ENCODE peak calls at places on chromosomes 5 and 9, in ten cellular contexts. G is brain microvascular endothelial cell, Z is heart right ventricle, U is AG04450, P is Calu3, X is fibroblast of pulmonary artery, I is cardiac fibroblast, V is nephron progenitor cell, M is activated B cell treated with CpG ODN at 0.5 μM for 24 hours, J is sigmoid colon. B is an unnamed sample.

GRCh38 chr9:137724114-137724445 is 105.3 kb downstream of the EHMT1 start:
- DNase-seq in X (peak), M (no peak), P (no peak), U (no peak), V (no peak), I (peak), G (peak), Z (no peak), J (no peak), B (no peak)

GRCh38 chr5:128213340-128213739 is 129.8 kb downstream of the SLC12A2 start:
- DNase-seq in Z (peak), X (peak), J (no peak), U (no peak), V (peak), I (peak), P (peak), M (no peak), G (peak), B (no peak)

GRCh38 chr5:127002390-127002789 is 28.0 kb downstream of the MARCHF3 start:
- DNase-seq in P (peak), J (no peak), X (peak), I (peak), V (no peak), Z (no peak), G (peak), U (no peak), M (no peak), B (no peak)

GRCh38 chr5:173745123-173745522 is 128.7 kb upstream of the BOD1 start:
- DNase-seq in G (no peak), J (no peak), X (no peak), U (no peak), P (no peak), M (peak), V (no peak), Z (no peak), I (no peak), B (no peak)

GRCh38 chr5:8825161-8825757 is 720.6 kb downstream of the SEMA5A start:
- DNase-seq in G (peak), M (no peak), P (no peak), J (no peak), U (no peak), I (peak), V (no peak), X (no peak), Z (no peak), B (no peak)

GRCh38 chr9:111118256-111118950 is 80.1 kb upstream of the LPAR1 start:
- DNase-seq in X (no peak), G (peak), J (no peak), P (no peak), Z (no peak), M (no peak), V (no peak), U (peak), I (no peak), B (no peak)

GRCh38 chr5:133865113-133865512 is 103.3 kb downstream of the C5orf15 start:
- DNase-seq in X (no peak), U (no peak), V (no peak), P (no peak), J (peak), Z (no peak), I (no peak), M (no peak), G (no peak), B (no peak)

GRCh38 chr5:73218552-73219171 is 45.7 kb downstream of the TMEM174 start:
- DNase-seq in I (peak), Z (no peak), P (peak), J (no peak), M (no peak), X (peak), V (no peak), U (peak), G (peak), B (no peak)

GRCh38 chr9:17018540-17019196 is 116.2 kb upstream of the CNTLN start:
- DNase-seq in Z (no peak), J (no peak), G (no peak), P (no peak), U (no peak), V (no peak), I (no peak), X (no peak), M (no peak), B (no peak)

DNA sequence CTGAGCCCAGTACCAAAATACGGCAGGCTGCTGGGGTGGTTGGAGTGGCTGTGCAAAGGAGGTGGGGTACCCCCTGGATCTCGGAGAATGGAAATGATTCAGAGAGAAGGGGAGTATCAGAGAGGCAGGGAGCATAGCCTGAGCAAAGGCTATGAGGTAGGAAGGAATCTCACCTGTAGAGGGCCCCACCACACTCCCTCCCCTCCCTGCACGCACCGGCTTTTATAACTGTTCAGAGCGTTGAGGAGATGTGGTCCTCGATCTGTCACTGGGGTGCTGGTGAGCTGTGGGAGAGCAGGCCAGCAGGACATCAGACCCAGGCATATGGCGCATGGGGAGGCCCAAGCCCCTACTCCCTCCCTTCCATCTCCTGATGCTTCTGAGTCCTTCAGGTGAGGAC is 13.2 kb downstream of the PHF19 start:
- DNase-seq in J (no peak), X (no peak), V (no peak), U (no peak), I (no peak), P (no peak), Z (no peak), G (no peak), M (no peak), B (no peak)
- TF ChIP-seq CTCF in J (no peak), X (no peak), V (no peak), U (no peak), I (no peak), P (no peak), Z (no peak), G (no peak), M (no peak), B (peak)

DNA sequence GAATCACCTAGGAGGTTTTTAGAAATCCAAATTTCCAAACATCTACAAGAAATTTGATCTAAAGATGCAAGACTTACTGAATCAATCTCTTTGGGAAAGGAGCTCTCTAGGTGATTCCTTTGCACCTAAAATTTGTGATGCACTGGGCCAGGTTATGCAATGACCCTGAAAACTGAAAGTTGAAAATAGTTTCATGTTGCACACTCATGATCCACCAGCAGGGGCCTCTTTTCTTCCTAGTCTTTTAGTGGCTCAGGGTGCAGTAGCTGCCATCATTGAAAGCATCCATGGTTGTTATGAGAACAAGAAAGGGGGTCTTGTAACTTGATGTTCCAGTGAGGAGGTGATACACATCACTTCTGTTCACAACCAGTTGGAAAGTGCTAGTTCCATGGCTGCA is 486.8 kb downstream of the PSAT1 start:
- DNase-seq in M (no peak), V (no peak), G (no peak), J (no peak), P (no peak), Z (no peak), I (no peak), U (no peak), X (no peak), B (no peak)
- TF ChIP-seq CTCF in M (no peak), V (peak), G (peak), J (no peak), P (no peak), Z (no peak), I (peak), U (peak), X (peak), B (peak)

DNA sequence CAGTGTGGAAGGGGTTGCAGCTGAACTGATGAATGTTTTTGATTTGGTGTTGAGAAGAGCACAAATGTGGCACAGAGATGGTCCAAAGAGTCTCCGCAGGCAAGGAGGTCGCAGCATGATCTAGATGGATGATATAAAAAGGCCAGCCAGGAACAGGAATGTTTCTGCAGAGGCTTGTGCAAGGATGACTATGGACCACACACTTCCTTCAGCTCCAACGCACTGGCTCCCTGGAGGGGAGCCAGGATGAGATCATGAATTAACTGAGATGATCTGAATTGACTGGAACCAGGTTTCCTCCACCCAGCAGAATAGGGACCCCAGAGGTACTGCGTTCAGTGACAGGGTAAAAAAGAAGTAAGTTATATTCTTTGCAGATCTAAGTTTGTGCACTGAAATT is 89.0 kb downstream of the ARSB start:
- DNase-seq in G (peak), P (no peak), U (peak), I (peak), V (no peak), J (no peak), X (peak), M (no peak), Z (no peak), B (no peak)
- TF ChIP-seq CTCF in G (no peak), P (no peak), U (no peak), I (no peak), V (no peak), J (no peak), X (no peak), M (no peak), Z (no peak), B (no peak)

DNA sequence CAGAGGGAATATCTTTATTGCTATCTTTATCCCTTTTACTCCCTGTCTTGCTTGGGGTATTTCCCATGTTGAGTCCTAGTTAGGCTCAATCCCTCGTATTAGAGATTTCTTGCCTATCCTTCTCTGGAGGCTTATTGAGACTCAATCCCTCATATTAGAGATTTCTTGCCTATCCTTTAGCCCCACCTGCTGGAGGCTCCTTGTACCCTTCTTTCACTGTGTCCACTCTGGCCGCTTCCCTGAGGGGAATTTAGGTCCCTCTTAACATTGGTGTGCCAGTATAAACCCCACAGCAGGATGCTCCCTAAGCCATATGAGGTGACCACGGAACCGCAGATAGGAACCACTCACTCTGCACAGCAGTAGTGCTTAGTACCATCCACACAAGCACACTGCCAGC is 110.7 kb upstream of the MAMDC2 start:
- DNase-seq in G (no peak), J (no peak), I (peak), M (no peak), U (no peak), P (peak), X (peak), Z (no peak), V (peak), B (no peak)
- TF ChIP-seq CTCF in G (peak), J (no peak), I (peak), M (no peak), U (peak), P (no peak), X (peak), Z (no peak), V (peak), B (peak)

GRCh38 chr5:117077142-117077541 is 502.5 kb upstream of the SEMA6A start:
- DNase-seq in G (no peak), U (no peak), M (no peak), V (no peak), I (peak), J (no peak), X (peak), P (no peak), Z (no peak), B (no peak)
- TF ChIP-seq CTCF in G (peak), U (peak), M (no peak), V (peak), I (peak), J (no peak), X (peak), P (peak), Z (peak), B (peak)

GRCh38 chr9:124198948-124199347 is 58.8 kb upstream of the NEK6 start:
- DNase-seq in G (no peak), V (no peak), U (no peak), Z (no peak), X (no peak), I (no peak), P (no peak), M (no peak), J (peak), B (no peak)

GRCh38 chr9:124199474-124199873 is 58.3 kb upstream of the NEK6 start:
- DNase-seq in U (no peak), G (no peak), J (peak), M (no peak), Z (no peak), P (no peak), I (no peak), V (no peak), X (no peak), B (no peak)

GRCh38 chr9:124202447-124202971 is 55.2 kb upstream of the NEK6 start:
- DNase-seq in M (peak), X (peak), P (peak), I (peak), V (no peak), Z (peak), U (no peak), J (no peak), G (no peak), B (no peak)

GRCh38 chr9:124196814-124197176 is 61.0 kb upstream of the NEK6 start:
- DNase-seq in Z (no peak), J (peak), P (no peak), X (no peak), M (no peak), U (no peak), V (no peak), I (no peak), G (no peak), B (no peak)

DNA sequence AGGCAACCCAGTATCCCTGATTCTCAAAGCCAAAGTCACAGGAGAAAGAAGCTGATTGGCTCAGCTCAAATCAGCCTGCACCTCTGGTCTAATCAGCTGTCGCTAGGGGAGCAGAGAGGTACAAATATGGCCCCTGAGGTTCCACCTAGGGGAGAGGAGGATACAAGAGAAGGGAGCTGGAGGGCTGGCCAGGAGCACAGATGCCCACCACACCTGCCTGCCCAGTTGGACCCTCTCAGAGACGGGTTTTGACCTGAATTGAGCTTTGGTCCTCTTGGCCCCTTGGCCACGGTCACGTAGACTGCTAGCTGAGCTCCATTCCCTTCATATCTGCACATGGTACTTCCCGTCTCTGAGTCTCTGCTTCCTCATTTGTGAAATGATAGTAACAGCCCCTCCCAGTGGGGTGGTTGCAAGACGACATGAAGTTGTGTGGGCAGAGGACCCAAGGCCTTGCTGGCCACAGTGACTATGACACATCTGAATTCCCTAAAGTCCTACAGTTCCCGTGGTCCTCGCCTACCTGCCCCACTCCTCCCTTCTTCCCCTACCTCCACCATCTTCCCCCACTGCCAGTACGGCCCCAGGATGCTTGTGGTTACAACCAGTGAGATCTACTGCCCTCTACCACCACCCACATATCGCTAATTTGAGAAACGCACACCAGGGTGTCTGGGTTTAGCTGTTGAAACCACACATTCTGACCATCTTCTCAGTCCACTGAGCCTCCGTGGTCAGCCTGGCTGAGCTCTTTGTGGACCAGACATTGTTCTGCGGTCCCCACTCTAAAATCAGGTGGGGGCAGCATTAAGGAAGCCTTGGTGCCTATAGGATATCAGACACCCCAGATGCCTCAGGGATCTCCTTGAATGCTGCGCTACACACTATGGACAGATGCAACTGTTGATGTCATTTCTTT is 60.3 kb upstream of the NEK6 start:
- DNase-seq in G (no peak), J (peak), Z (no peak), P (no peak), V (no peak), I (no peak), X (no peak), U (no peak), M (peak), B (no peak)
- TF ChIP-seq CTCF in G (no peak), J (no peak), Z (no peak), P (no peak), V (no peak), I (no peak), X (no peak), U (no peak), M (no peak), B (no peak)

DNA sequence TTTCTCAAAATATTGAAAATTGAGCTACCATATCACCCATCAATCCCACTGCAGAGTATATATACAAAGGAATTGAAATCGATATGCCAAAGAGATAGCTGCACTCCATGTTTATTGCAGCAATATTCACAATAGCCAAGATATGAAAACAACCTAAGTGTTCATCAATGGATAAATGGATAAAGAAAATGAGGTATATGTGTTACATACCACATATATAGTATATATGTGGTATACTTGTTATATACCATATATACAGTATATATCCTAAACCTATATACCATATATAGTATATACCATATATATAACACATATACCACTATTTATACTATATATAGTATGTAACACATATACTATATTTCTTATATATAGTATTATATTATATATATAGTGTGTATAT is 313.3 kb downstream of the ZNF608 start:
- DNase-seq in G (no peak), M (no peak), V (no peak), U (no peak), P (no peak), Z (no peak), X (no peak), I (no peak), J (no peak), B (no peak)
- TF ChIP-seq CTCF in G (no peak), M (no peak), V (no peak), U (no peak), P (no peak), Z (no peak), X (no peak), I (no peak), J (no peak), B (no peak)

DNA sequence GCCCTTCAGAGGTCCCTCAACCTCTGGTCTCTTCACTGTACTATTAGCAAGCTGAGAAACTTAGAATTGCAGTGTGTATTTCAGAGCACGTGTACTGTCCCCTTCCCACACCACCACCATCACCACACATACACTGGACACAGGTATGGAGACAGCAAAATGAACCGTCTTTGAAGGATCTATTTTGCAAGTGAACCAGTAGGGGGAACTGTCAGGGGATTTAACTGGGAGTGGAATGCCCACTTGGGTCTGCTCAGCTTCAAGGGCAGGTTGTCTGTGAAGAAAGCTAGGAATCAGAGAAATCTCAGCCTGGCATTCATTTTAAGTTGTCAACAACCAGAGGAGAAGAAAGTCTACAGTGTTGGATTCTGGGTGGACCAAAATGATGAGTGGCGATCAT is 147.0 kb downstream of the DCP2 start:
- DNase-seq in Z (no peak), U (no peak), M (no peak), V (no peak), G (no peak), P (peak), X (no peak), J (no peak), I (no peak), B (no peak)
- TF ChIP-seq CTCF in Z (no peak), U (peak), M (no peak), V (peak), G (peak), P (peak), X (peak), J (no peak), I (peak), B (peak)

GRCh38 chr5:179278546-179278945 is 66.7 kb downstream of the ADAMTS2 start:
- DNase-seq in G (no peak), P (no peak), V (no peak), J (no peak), Z (no peak), I (no peak), X (no peak), U (no peak), M (no peak), B (no peak)

GRCh38 chr5:179275381-179275878 is 69.8 kb downstream of the ADAMTS2 start:
- DNase-seq in V (no peak), J (no peak), P (no peak), I (peak), X (no peak), G (no peak), M (no peak), Z (no peak), U (no peak), B (peak)

GRCh38 chr5:179275941-179276837 is 69.1 kb downstream of the ADAMTS2 start:
- DNase-seq in G (peak), X (peak), V (no peak), U (peak), J (peak), P (no peak), M (no peak), Z (peak), I (peak), B (peak)

GRCh38 chr5:179278119-179278518 is 67.1 kb downstream of the ADAMTS2 start:
- DNase-seq in Z (no peak), I (no peak), M (no peak), V (no peak), G (no peak), P (no peak), J (no peak), U (no peak), X (no peak), B (no peak)

DNA sequence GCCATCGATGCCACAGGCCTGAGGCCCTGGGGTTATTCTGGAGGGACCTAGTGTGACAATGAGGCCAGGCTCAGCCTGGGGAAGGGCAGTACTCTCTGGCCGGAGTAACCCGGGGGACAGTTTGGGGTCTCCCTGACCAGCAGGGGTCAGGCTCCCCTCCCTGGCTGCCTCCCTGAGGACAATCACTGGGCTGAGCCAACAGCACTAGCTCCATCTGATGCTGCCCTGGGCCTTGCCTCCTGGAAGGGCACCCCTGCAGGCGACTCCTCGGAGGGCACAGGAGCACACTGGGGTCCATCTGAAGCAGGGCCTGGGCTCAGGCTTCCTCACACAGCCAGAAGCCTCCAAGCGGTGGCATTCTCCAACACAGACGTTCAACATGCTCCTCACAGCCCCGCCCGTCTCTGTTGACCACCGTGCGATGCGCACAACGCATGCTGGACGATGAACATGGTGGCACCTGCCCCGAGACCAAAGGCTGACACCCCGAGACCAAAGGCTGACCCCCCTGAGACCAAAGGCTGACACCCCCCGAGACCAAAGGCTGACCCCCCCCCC is 68.3 kb downstream of the ADAMTS2 start:
- DNase-seq in M (no peak), G (no peak), U (no peak), V (no peak), J (no peak), Z (no peak), P (no peak), I (no peak), X (no peak), B (peak)
- TF ChIP-seq CTCF in M (no peak), G (peak), U (peak), V (no peak), J (no peak), Z (peak), P (no peak), I (peak), X (no peak), B (peak)

B was measured in chondrocyte.